ENCODE peak calls at places on chromosomes 5 and 9, in eight cellular contexts. D is sciatic nerve; O is GM23248; H is fibroblast of gingiva; A is stimulated activated CD4-positive, alpha-beta T cell treated with anti-CD3 and anti-CD28 coated beads, TNF-alpha, amount 100 ng/mL, for 24 hours; M is HCEC 1CT; U is brain microvascular endothelial cell; C is substantia nigra. L is an unnamed sample.

GRCh38 chr9:34984049-34984448 is 5.5 kb upstream of the DNAJB5 start:
- DNase-seq in A (no peak), D (no peak), M (no peak), C (no peak), U (no peak), H (no peak), O (peak), L (no peak)

GRCh38 chr5:18281947-18282557 is 647.8 kb downstream of the TAF11L14 start:
- DNase-seq in C (no peak), H (peak), D (no peak), M (peak), O (peak), A (no peak), U (peak), L (no peak)

GRCh38 chr5:76958976-76959767 is 6.3 kb downstream of the CRHBP start:
- DNase-seq in M (peak), A (no peak), C (no peak), O (peak), D (no peak), U (peak), H (peak), L (peak)

GRCh38 chr5:150960791-150961396 is 56.1 kb upstream of the ZNF300 start:
- DNase-seq in D (no peak), M (no peak), A (no peak), C (no peak), O (no peak), U (no peak), H (no peak), L (no peak)

GRCh38 chr9:112446518-112446917 is 40.1 kb upstream of the KIAA1958 start:
- DNase-seq in H (no peak), M (no peak), A (no peak), O (no peak), U (no peak), D (no peak), C (no peak), L (no peak)

GRCh38 chr9:88746029-88746743 is 211.2 kb downstream of the NXNL2 start:
- DNase-seq in H (peak), C (no peak), M (peak), U (peak), O (peak), D (no peak), A (no peak), L (no peak)

GRCh38 chr9:92592946-92593860 is 57.4 kb upstream of the ECM2 start:
- DNase-seq in O (peak), U (no peak), M (no peak), C (no peak), A (no peak), H (no peak), D (no peak), L (no peak)

GRCh38 chr5:445591-445990 is 2.6 kb downstream of the EXOC3 start:
- DNase-seq in C (no peak), A (no peak), H (no peak), O (no peak), M (no peak), D (no peak), U (no peak), L (no peak)

GRCh38 chr9:114156311-114156657 is 947 bp downstream of the COL27A1 start:
- DNase-seq in O (peak), H (no peak), D (no peak), C (no peak), M (peak), A (no peak), U (no peak), L (no peak)

GRCh38 chr5:88804444-88804843 is 78.5 kb downstream of the MEF2C start:
- DNase-seq in A (no peak), O (no peak), M (no peak), D (no peak), U (no peak), H (no peak), C (no peak), L (no peak)

GRCh38 chr5:24391816-24392215 is 253.0 kb downstream of the CDH10 start:
- DNase-seq in H (no peak), U (no peak), C (no peak), A (no peak), O (no peak), M (no peak), D (no peak), L (no peak)

GRCh38 chr9:86550411-86550810 is 196.2 kb upstream of the TUT7 start:
- DNase-seq in H (peak), C (no peak), D (no peak), A (no peak), M (peak), U (no peak), O (peak), L (no peak)

GRCh38 chr9:106880863-106881262 is 17.9 kb downstream of the ZNF462 start:
- DNase-seq in O (peak), M (peak), H (peak), U (no peak), D (no peak), A (no peak), C (no peak), L (no peak)

GRCh38 chr9:121826711-121827110 is 175.3 kb downstream of the DAB2IP start:
- DNase-seq in D (peak), A (no peak), M (no peak), C (no peak), O (no peak), U (no peak), H (no peak), L (no peak)

GRCh38 chr5:125390316-125390715 is 643.9 kb upstream of the ZNF608 start:
- DNase-seq in M (no peak), U (no peak), D (no peak), C (no peak), A (no peak), H (no peak), O (no peak), L (no peak)

GRCh38 chr5:10293907-10294662 is 13.6 kb downstream of the CMBL start:
- DNase-seq in M (no peak), D (peak), C (no peak), H (no peak), O (peak), U (no peak), A (no peak), L (no peak)

GRCh38 chr9:131239307-131239975 is 36.9 kb downstream of the FAM78A start:
- DNase-seq in A (no peak), O (no peak), U (no peak), M (no peak), D (no peak), H (no peak), C (no peak), L (no peak)

GRCh38 chr9:8826281-8826680 is 1026.7 kb upstream of the DMAC1 start:
- DNase-seq in C (no peak), H (no peak), D (no peak), M (no peak), A (no peak), O (no peak), U (no peak), L (no peak)

GRCh38 chr5:149646564-149646963 is 65.3 kb downstream of the ARHGEF37 start:
- DNase-seq in D (peak), U (peak), M (no peak), A (no peak), O (no peak), C (peak), H (no peak), L (no peak)

GRCh38 chr5:175464414-175465233 is 13.7 kb upstream of the SFXN1 start:
- DNase-seq in M (peak), O (peak), D (peak), A (peak), C (peak), U (peak), H (peak), L (no peak)

GRCh38 chr5:163757344-163757743 is 251.9 kb downstream of the MAT2B start:
- DNase-seq in H (no peak), A (no peak), M (no peak), O (no peak), U (no peak), D (no peak), C (no peak), L (no peak)

GRCh38 chr5:132438931-132439330 is 51.6 kb downstream of the IRF1 start:
- DNase-seq in D (no peak), M (no peak), C (no peak), O (peak), H (no peak), U (no peak), A (no peak), L (no peak)

GRCh38 chr5:112106878-112107277 is 312.2 kb downstream of the EPB41L4A start:
- DNase-seq in D (no peak), O (no peak), H (no peak), C (no peak), M (no peak), U (no peak), A (no peak), L (no peak)

GRCh38 chr5:159734366-159734765 is 181.9 kb upstream of the ADRA1B start:
- DNase-seq in C (no peak), U (no peak), H (no peak), O (no peak), M (no peak), A (no peak), D (no peak), L (no peak)

GRCh38 chr5:170648546-170648945 is 135.0 kb upstream of the GABRP start:
- DNase-seq in M (no peak), A (no peak), C (no peak), D (no peak), O (peak), H (no peak), U (peak), L (no peak)